ENCODE peak calls at places on chromosomes 16 and 17, in six cellular contexts. Y is WTC11, B is HepG2, V is K562, C is GM12878, Q is GM23338. D is an unnamed sample.

GRCh38 chr17:40103742-40104095 is 3.3 kb upstream of the NR1D1 start:
- DNase-seq in V (no peak), B (no peak), C (no peak), Q (no peak), Y (no peak), D (no peak)

GRCh38 chr17:37069087-37069486 is 120.3 kb downstream of the AATF start:
- DNase-seq in V (no peak), C (no peak), Q (no peak), B (no peak), Y (no peak), D (no peak)

GRCh38 chr17:18957831-18958230 is 5.9 kb downstream of the SLC5A10 start:
- DNase-seq in C (no peak), B (no peak), Y (no peak), V (no peak), Q (no peak), D (no peak)

GRCh38 chr17:48542956-48543853 is 1.7 kb downstream of the HOXB2 start:
- DNase-seq in B (no peak), Q (peak; percentile 72), C (no peak), V (peak; percentile 64), Y (peak; percentile 56), D (peak; percentile 84)

GRCh38 chr17:27861979-27862378 is 31.2 kb downstream of the LYRM9 start:
- DNase-seq in Q (no peak), Y (no peak), V (no peak), B (peak; percentile 43), C (no peak), D (no peak)

GRCh38 chr16:84574191-84574590 is 43.7 kb downstream of the COTL1 start:
- DNase-seq in V (no peak), Y (peak; percentile 31), C (no peak), Q (peak; percentile 39), B (no peak), D (no peak)

GRCh38 chr16:20740901-20741491 is 622 bp downstream of the THUMPD1 start:
- DNase-seq in V (peak; percentile 94), C (peak; percentile 53), Q (peak; percentile 87), Y (peak; percentile 84), B (peak; percentile 80), D (peak; percentile 31)

GRCh38 chr16:12811441-12812198 is 7.9 kb upstream of the CPPED1 start:
- DNase-seq in B (no peak), Y (no peak), C (no peak), Q (no peak), V (no peak), D (no peak)

GRCh38 chr16:74748042-74748709 is 26.4 kb downstream of the FA2H start:
- DNase-seq in Y (no peak), B (no peak), C (no peak), V (no peak), Q (no peak), D (no peak)

GRCh38 chr17:78284146-78284545 is 52.7 kb downstream of the TMEM235 start:
- DNase-seq in Q (no peak), C (no peak), B (no peak), Y (no peak), V (no peak), D (no peak)

GRCh38 chr16:3966681-3967080 is 86.2 kb upstream of the CREBBP start:
- DNase-seq in C (no peak), B (no peak), Y (no peak), Q (no peak), V (no peak), D (no peak)

GRCh38 chr17:16463341-16464000 is 28.5 kb downstream of the LRRC75A start:
- DNase-seq in B (no peak), Q (peak; percentile 66), Y (no peak), C (no peak), V (no peak), D (no peak)

GRCh38 chr17:49587366-49588073 is 11.8 kb downstream of the NXPH3 start:
- DNase-seq in Q (no peak), C (no peak), Y (no peak), V (no peak), B (no peak), D (no peak)

GRCh38 chr17:70848785-70849184 is 679.5 kb downstream of the KCNJ2 start:
- DNase-seq in C (no peak), Y (no peak), V (no peak), B (no peak), Q (no peak), D (no peak)

GRCh38 chr16:11669380-11670146 is 1.3 kb downstream of the SNN start:
- DNase-seq in B (no peak), Q (peak; percentile 25), V (no peak), Y (no peak), C (peak; percentile 33), D (no peak)

GRCh38 chr17:9247401-9247938 is 226.2 kb downstream of the NTN1 start:
- DNase-seq in C (no peak), B (no peak), Y (no peak), Q (no peak), V (no peak), D (no peak)

GRCh38 chr16:17843905-17844304 is 373.1 kb upstream of the XYLT1 start:
- DNase-seq in C (no peak), B (no peak), V (no peak), Y (no peak), Q (no peak), D (no peak)

GRCh38 chr17:77498875-77499698 is 358.3 kb downstream of the SEC14L1 start:
- DNase-seq in C (no peak), Y (no peak), B (no peak), V (no peak), Q (no peak), D (no peak)

GRCh38 chr17:50689251-50689650 is 18.5 kb downstream of the ANKRD40 start:
- DNase-seq in C (no peak), V (no peak), B (no peak), Q (no peak), Y (no peak), D (no peak)

GRCh38 chr17:64002658-64003525 is 4.7 kb downstream of the PRR29 start:
- DNase-seq in B (no peak), Q (no peak), V (peak; percentile 11), Y (no peak), C (no peak), D (no peak)

DNA sequence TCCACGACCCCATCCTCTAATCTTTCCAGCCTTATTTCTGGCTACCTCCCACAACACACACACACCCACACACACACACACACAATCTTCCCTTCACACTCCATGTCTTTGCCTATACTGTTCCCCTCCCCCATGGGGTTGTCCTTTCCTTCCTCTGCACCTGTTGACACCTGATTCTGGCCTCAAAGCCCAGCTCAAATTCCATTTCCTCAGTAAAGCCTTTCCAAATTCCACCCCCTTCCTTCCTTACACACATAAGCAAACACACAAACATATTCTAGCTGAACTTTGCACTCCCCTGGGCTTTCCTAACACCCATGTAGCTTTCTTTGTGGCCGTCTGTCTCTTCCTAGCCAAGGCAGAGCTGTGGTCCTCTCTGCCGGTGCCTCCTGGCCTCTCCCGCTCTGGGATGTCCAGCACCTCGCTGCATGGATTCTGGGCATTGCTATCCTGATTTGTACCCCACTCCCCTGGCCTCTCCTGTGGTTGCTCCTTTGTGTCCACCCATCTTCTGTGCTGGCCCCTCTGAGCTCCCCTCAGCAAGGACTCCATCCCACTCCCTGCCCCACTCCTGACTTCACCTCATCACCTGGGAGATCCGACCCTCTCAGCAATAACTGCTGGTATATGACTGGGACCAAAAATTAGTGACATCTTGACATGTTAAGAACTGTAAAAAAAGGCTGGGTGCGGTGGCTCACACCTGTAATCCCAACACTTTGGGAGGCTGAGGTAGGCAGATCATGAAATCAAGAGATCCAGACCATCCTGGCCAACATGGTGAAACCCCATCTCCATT is 8.4 kb upstream of the SRCIN1 start:
- DNase-seq in V (no peak), Y (no peak), B (peak; percentile 100), Q (peak; percentile 58), C (no peak), D (no peak)
- TF ChIP-seq CREB1 in V (no peak), Y (no peak), B (peak; percentile 48), Q (no peak), C (no peak), D (no peak)

GRCh38 chr16:72609933-72610332 is 438.0 kb upstream of the PMFBP1 start:
- DNase-seq in B (no peak), Y (no peak), V (no peak), C (no peak), Q (no peak), D (no peak)

GRCh38 chr16:72612718-72613117 is 435.2 kb downstream of the ZFHX3 start:
- DNase-seq in B (no peak), C (no peak), V (no peak), Y (no peak), Q (no peak), D (no peak)

DNA sequence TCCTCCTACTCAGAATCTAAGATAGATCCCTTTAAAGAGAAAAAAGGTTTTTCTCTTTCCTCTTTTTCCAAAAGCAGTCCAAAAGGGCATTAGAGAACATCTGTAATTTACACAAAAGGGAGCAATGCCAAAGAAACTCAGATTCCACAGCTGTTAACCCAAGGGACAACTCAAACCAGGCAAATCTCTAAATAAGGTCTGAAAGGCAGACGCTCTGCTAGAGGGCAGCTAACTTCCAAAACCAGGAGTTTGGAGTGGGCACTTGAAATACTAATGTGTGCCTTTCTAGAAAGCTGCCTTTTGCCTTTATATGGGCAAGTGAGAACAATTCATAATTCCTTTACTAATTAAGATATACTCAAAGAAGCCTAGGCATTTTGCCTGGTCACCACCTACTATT is 435.7 kb downstream of the ZFHX3 start:
- DNase-seq in C (no peak), Q (no peak), Y (no peak), V (no peak), B (no peak), D (no peak)
- TF ChIP-seq CREB1 in C (no peak), Q (no peak), Y (no peak), V (no peak), B (no peak), D (no peak)

GRCh38 chr17:1077536-1078061 is 80.7 kb downstream of the TIMM22 start:
- DNase-seq in V (no peak), C (no peak), B (no peak), Y (no peak), Q (no peak), D (no peak)
- TF ChIP-seq CREB1 in V (no peak), C (no peak), B (no peak), Y (no peak), Q (no peak), D (no peak)

GRCh38 chr16:81645303-81645702 is 133.8 kb upstream of the PLCG2 start:
- DNase-seq in Y (no peak), Q (no peak), V (no peak), C (no peak), B (no peak), D (no peak)
- TF ChIP-seq CREB1 in Y (no peak), Q (no peak), V (no peak), C (no peak), B (no peak), D (no peak)

DNA sequence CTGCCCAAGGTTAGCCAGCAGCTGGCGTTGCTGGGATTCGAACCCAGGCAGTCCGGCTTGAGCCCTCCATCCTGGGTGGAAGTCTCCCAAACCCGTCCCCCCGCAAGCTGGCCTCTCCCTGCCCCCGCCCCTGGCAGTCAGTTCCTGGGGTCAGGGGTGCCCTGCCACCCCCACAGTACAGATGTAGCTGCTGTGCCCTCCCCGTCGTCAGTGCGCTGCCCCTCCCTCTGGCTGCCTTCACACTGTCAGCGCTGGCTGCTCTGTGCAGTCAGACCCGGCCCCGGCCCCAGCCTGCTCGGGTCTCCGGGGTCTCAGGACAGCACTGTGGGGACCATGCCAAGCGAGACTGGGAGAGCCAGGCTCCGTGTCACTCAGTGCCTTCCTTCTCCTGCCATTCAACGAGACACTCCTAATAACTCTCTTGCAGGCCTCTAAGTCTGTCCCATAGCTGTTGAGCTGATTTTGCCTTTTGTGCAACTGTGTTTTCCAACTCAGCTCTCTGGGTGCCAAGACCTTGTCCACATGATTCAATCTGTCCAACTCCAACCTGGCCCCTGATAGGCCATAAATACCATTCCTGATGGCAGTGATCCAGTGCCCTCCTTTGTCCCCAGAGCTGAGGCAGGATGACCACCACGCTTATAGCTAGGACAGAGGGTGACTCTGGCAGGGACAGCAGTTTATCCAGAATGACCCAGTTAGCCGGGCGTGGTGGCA is 55.5 kb upstream of the IL34 start:
- DNase-seq in C (no peak), V (no peak), Y (no peak), Q (no peak), B (no peak), D (no peak)
- TF ChIP-seq CREB1 in C (no peak), V (no peak), Y (no peak), Q (no peak), B (no peak), D (no peak)

D was measured in H1.